ENCODE peak calls at places on chromosome 19, in nine cellular contexts. T is IMR-90, H is uterus, B is transverse colon, O is heart left ventricle, R is breast epithelium, N is NB4, A is HepG2, E is adrenal gland. L is an unnamed sample.

GRCh38 chr19:55353803-55354697 is 469 bp downstream of the COX6B2 start:
- DNase-seq in O (no peak), T (peak), B (peak), E (no peak), H (peak), N (peak), R (no peak), A (no peak), L (no peak)

GRCh38 chr19:3576696-3577443 is 4.1 kb downstream of the HMG20B start:
- DNase-seq in N (no peak), A (no peak), H (peak), E (peak), R (no peak), O (peak), B (peak), T (peak), L (no peak)

GRCh38 chr19:53596056-53596455 is 35.7 kb upstream of the DPRX start:
- DNase-seq in O (no peak), A (no peak), R (no peak), B (no peak), H (no peak), T (no peak), E (no peak), N (no peak), L (no peak)

GRCh38 chr19:48418317-48419064 is 25.0 kb downstream of the GRIN2D start:
- DNase-seq in R (no peak), O (no peak), A (no peak), E (no peak), N (peak), H (no peak), B (no peak), T (peak), L (no peak)

GRCh38 chr19:32041681-32042292 is 303.6 kb upstream of the ZNF507 start:
- DNase-seq in H (peak), E (peak), O (no peak), N (peak), T (peak), B (peak), A (peak), R (no peak), L (no peak)

GRCh38 chr19:40246292-40247073 is 20.0 kb upstream of the CCNP start:
- DNase-seq in O (peak), N (no peak), A (no peak), H (no peak), E (no peak), B (no peak), T (no peak), R (no peak), L (no peak)

GRCh38 chr19:13795595-13796300 is 505 bp downstream of the ZSWIM4 start:
- DNase-seq in A (no peak), B (no peak), E (no peak), H (no peak), N (no peak), O (no peak), T (peak), R (no peak), L (no peak)

GRCh38 chr19:50387176-50387867 is 3.2 kb downstream of the POLD1 start:
- DNase-seq in A (no peak), H (no peak), O (no peak), T (peak), E (no peak), R (no peak), N (peak), B (no peak), L (no peak)

GRCh38 chr19:33794578-33795369 is 1.9 kb upstream of the KCTD15 start:
- DNase-seq in R (no peak), A (no peak), T (no peak), H (peak), E (no peak), B (no peak), N (no peak), O (peak), L (no peak)

GRCh38 chr19:13902993-13903555 is 2.8 kb downstream of the BRME1 start:
- DNase-seq in A (no peak), O (no peak), T (no peak), R (no peak), H (no peak), N (peak), E (no peak), B (no peak), L (no peak)

GRCh38 chr19:5605362-5605761 is 17.2 kb downstream of the SAFB2 start:
- DNase-seq in N (no peak), B (no peak), R (no peak), T (no peak), E (no peak), H (no peak), A (no peak), O (no peak), L (no peak)

GRCh38 chr19:5333581-5334365 is 6.8 kb downstream of the PTPRS start:
- DNase-seq in E (no peak), A (no peak), O (no peak), T (no peak), B (no peak), N (no peak), R (no peak), H (no peak), L (no peak)

GRCh38 chr19:10105241-10106099 is 692 bp upstream of the PPAN start:
- DNase-seq in B (peak), O (no peak), N (no peak), T (no peak), E (no peak), R (no peak), H (no peak), A (no peak), L (no peak)

GRCh38 chr19:34481861-34482379 is 362 bp downstream of the WTIP start:
- DNase-seq in H (no peak), A (no peak), E (no peak), R (no peak), T (no peak), O (no peak), B (no peak), N (no peak), L (no peak)

GRCh38 chr19:42352216-42352892 is 26.9 kb downstream of the MEGF8 start:
- DNase-seq in R (no peak), H (no peak), O (no peak), E (no peak), N (no peak), B (no peak), T (peak), A (no peak), L (no peak)

GRCh38 chr19:35153701-35154534 is 617 bp upstream of the FXYD5 start:
- DNase-seq in B (peak), E (no peak), T (no peak), O (peak), N (peak), R (no peak), H (no peak), A (no peak), L (no peak)

GRCh38 chr19:46861691-46862503 is 1.1 kb downstream of the ARHGAP35 start:
- DNase-seq in R (no peak), A (no peak), B (peak), O (no peak), E (no peak), T (no peak), H (no peak), N (peak), L (peak)

GRCh38 chr19:8332976-8333770 is 9.9 kb downstream of the KANK3 start:
- DNase-seq in O (peak), R (no peak), B (no peak), H (no peak), A (no peak), E (no peak), N (no peak), T (no peak), L (no peak)

GRCh38 chr19:17997969-17998826 is 9.8 kb upstream of the ARRDC2 start:
- DNase-seq in R (no peak), N (no peak), H (no peak), O (no peak), T (peak), A (peak), E (no peak), B (peak), L (no peak)

GRCh38 chr19:53507523-53508442 is 30.2 kb upstream of the ZNF331 start:
- DNase-seq in T (peak), E (no peak), O (no peak), B (no peak), A (peak), R (no peak), N (no peak), H (no peak), L (no peak)

GRCh38 chr19:46180701-46181385 is 32.8 kb downstream of the IGFL2 start:
- DNase-seq in N (no peak), T (peak), E (peak), R (no peak), B (no peak), H (no peak), O (no peak), A (no peak), L (no peak)

GRCh38 chr19:17719730-17720486 is 628 bp downstream of the MAP1S start:
- DNase-seq in B (peak), R (peak), H (no peak), T (no peak), E (no peak), A (no peak), O (peak), N (peak), L (no peak)

GRCh38 chr19:13169769-13170168 is 19.6 kb downstream of the IER2 start:
- DNase-seq in E (peak), O (no peak), N (no peak), H (no peak), B (peak), A (no peak), T (peak), R (peak), L (no peak)

GRCh38 chr19:30557212-30557611 is 185.0 kb downstream of the ZNF536 start:
- DNase-seq in B (no peak), N (no peak), A (no peak), R (no peak), T (no peak), H (no peak), O (no peak), E (no peak), L (no peak)

GRCh38 chr19:55116232-55117062 is 990 bp downstream of the PPP1R12C start:
- DNase-seq in E (peak), N (peak), B (peak), O (peak), A (peak), H (peak), T (peak), R (no peak), L (peak)

GRCh38 chr19:33868076-33868735 is 71.5 kb downstream of the KCTD15 start:
- DNase-seq in H (no peak), B (no peak), T (no peak), O (no peak), R (peak), A (no peak), N (no peak), E (no peak), L (peak)

GRCh38 chr19:40688294-40688693 is 2.2 kb downstream of the NUMBL start:
- DNase-seq in O (no peak), R (no peak), E (no peak), A (no peak), H (no peak), N (no peak), T (no peak), B (no peak), L (no peak)

GRCh38 chr19:28554321-28555091 is 658.4 kb downstream of the UQCRFS1 start:
- DNase-seq in B (no peak), A (no peak), T (no peak), N (no peak), E (no peak), R (no peak), O (no peak), H (no peak), L (no peak)

GRCh38 chr19:5536337-5536894 is 31.3 kb downstream of the TINCR start:
- DNase-seq in R (no peak), A (no peak), N (no peak), O (peak), T (peak), E (peak), H (peak), B (no peak), L (no peak)

GRCh38 chr19:29484876-29485275 is 40.9 kb upstream of the VSTM2B start:
- DNase-seq in A (no peak), O (no peak), B (no peak), H (no peak), N (no peak), R (no peak), T (no peak), E (no peak), L (no peak)

GRCh38 chr19:46863818-46864629 is 3.2 kb downstream of the ARHGAP35 start:
- DNase-seq in N (no peak), O (no peak), E (no peak), B (no peak), H (no peak), R (peak), A (peak), T (peak), L (no peak)

GRCh38 chr19:6616011-6616410 is 25.1 kb upstream of the CD70 start:
- DNase-seq in A (no peak), B (no peak), R (no peak), O (no peak), T (no peak), E (no peak), N (no peak), H (no peak), L (no peak)

GRCh38 chr19:14023404-14024235 is 4.3 kb upstream of the RLN3 start:
- DNase-seq in R (no peak), E (peak), N (peak), A (peak), B (peak), T (peak), O (no peak), H (no peak), L (no peak)

GRCh38 chr19:27793128-27793643 is 1419.8 kb downstream of the UQCRFS1 start:
- DNase-seq in E (peak), O (peak), A (peak), R (peak), H (peak), B (peak), N (peak), T (peak), L (peak)

GRCh38 chr19:45098521-45099464 is 5.8 kb downstream of the PPP1R37 start:
- DNase-seq in E (peak), R (no peak), O (no peak), N (no peak), T (peak), B (no peak), A (peak), H (peak), L (no peak)

GRCh38 chr19:46984077-46985010 is 35.3 kb upstream of the NPAS1 start:
- DNase-seq in E (peak), N (peak), T (peak), R (no peak), A (peak), O (no peak), B (no peak), H (peak), L (no peak)

GRCh38 chr19:41409288-41409687 is 11.7 kb downstream of the BCKDHA start:
- DNase-seq in H (no peak), R (peak), T (peak), A (peak), O (no peak), E (peak), N (peak), B (no peak), L (no peak)

DNA sequence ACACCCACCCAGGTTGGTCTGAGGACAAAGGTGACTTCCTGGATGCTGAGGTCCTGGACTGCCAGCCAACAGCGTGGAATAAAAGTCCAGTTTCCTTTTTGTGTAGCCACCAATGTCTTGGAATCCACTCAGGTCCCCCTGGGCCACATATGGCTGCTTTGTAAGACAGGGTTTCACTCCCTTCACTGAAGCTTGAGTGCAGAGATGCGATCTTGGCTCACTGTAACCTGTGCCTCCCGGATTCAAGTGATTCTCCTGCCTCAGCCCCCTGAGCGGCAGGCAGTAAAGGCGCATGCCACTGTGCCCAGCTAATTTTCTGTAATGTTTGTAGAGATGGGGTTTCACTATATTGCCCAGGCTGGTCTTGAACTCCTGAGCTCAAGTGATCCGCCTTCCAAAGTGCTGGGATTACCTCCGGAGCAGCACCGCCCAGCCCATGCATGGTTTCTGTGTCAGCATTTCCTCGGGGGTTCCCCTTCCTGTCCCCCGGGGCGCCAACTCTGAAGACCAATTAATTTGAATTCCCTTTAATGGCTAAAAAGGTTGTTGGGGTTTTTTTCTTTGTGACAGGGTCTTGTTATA is 17.5 kb downstream of the KANK2 start:
- DNase-seq in E (no peak), R (no peak), B (no peak), H (no peak), A (no peak), T (no peak), O (no peak), N (no peak), L (no peak)
- TF ChIP-seq POLR2A in E (no peak), R (no peak), B (no peak), H (no peak), A (no peak), T (no peak), O (no peak), N (no peak), L (no peak)

GRCh38 chr19:38425810-38426466 is at the start of gene RASGRP4:
- DNase-seq in N (peak), H (no peak), O (peak), R (no peak), A (no peak), B (peak), T (no peak), E (no peak), L (no peak)
- TF ChIP-seq CTCF in N (no peak), H (no peak), O (no peak), R (no peak), A (no peak), B (no peak), T (no peak), E (no peak), L (no peak)

DNA sequence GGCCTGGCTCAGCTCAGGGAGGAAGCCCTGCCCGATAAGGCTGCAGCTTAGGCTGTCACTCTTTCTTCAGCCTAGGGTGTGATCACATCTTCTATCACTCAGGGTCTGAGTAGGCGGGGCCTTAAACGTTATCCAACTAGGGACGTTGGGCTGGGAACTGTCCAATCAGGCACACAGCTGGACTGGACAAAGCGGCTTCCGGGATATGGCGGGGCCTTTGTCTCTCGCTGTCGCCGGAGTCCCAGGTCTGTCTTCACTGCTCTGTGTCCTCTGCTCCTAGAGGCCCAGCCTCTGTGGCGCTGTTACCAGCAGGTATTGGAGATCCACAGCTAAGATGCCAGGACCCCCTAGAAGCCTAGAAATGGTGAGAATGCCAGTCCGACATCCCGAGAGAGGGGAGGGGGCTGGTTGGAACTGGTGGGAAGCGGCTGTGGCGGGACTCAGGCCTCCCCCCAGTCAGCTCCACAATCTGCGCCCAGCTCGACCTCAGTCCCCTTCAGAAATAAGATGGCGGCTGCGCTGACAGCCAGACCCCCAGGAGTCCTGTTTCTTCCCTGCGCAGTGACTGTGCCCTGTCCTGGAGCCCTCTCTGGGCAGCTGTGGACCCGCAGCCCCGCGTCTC is at the start of gene ZNF254:
- DNase-seq in B (peak), A (no peak), O (peak), T (peak), E (peak), H (peak), R (peak), N (peak), L (peak)
- TF ChIP-seq POLR2A in B (peak), A (no peak), O (peak), T (peak), E (peak), H (peak), R (peak), N (peak), L (no peak)

DNA sequence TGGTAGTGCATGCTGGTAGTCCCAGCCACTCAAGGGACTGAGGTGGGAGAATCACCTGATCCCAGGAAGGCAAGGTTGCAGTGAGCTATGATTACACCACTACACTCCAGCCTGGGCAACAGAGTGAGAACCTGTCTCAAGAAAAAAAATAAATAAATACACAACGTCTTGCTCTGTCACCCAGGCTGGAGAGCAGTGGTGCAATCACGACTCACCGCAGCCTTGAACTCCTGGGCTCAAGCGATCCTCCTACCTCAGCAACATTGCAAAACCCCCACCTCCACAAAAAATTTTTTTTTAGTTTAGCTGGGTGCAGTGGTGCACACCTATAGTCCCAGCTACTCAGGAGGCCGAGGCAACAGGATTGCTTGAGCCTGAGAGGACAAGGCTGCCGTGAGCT is 8.8 kb downstream of the TPM4 start:
- DNase-seq in N (peak), O (no peak), B (no peak), H (no peak), T (peak), R (no peak), E (no peak), A (no peak), L (no peak)
- TF ChIP-seq CTCF in N (no peak), O (no peak), B (no peak), H (no peak), T (no peak), R (no peak), E (no peak), A (no peak), L (no peak)

GRCh38 chr19:57302020-57302465 is 18.2 kb upstream of the ZNF543 start:
- DNase-seq in A (no peak), T (peak), R (no peak), B (no peak), E (peak), O (no peak), N (peak), H (no peak), L (no peak)
- TF ChIP-seq POLR2A in A (no peak), T (no peak), R (no peak), B (no peak), E (no peak), O (no peak), N (no peak), H (no peak), L (no peak)

DNA sequence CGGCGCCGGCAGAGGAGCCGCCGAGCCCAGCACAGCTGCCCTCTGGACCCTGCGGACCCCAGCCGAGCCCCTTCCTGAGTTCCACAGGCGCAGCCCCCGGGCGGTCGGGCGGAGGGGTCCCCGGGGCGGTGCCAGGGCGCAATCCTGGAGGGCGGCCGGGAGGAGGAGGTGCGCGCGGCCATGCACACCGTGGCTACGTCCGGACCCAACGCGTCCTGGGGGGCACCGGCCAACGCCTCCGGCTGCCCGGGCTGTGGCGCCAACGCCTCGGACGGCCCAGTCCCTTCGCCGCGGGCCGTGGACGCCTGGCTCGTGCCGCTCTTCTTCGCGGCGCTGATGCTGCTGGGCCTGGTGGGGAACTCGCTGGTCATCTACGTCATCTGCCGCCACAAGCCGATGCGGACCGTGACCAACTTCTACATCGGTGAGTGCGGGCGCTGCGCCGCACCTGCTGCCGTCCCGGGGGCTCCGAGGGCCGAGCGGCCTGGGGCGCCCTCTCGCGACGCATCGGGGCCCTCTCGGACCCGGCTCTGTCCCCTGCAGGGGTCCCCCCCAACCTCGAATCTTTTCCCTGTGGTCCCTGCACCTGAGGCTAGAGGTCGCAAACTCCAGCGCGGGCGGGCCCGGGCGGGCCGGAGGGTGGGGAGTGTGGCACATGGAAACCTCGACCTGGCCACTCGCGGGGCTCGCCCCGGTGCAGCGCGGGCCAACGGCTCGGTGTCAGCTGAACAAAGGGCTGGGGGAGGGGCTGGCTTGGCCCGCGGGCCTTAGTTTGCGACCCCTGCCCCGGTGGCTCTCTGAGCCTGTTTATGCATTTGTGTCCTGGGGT is at the start of gene KISS1R:
- DNase-seq in N (peak), O (no peak), R (no peak), E (no peak), A (peak), T (peak), B (no peak), H (no peak), L (no peak)
- TF ChIP-seq CTCF in N (no peak), O (peak), R (no peak), E (no peak), A (peak), T (peak), B (peak), H (no peak), L (no peak)

GRCh38 chr19:52345162-52345561 is 9.1 kb downstream of the ZNF610 start:
- DNase-seq in B (no peak), H (no peak), R (no peak), A (no peak), T (no peak), E (no peak), N (no peak), O (no peak), L (no peak)
- TF ChIP-seq POLR2A in B (no peak), H (no peak), R (no peak), A (no peak), T (no peak), E (no peak), N (no peak), O (no peak), L (no peak)

L was measured in lower leg skin.